ENCODE peak calls at places on chromosomes 6 and 20, in ten cellular contexts. Z is epithelial cell of esophagus, B is K562, A is PC-3, D is lower leg skin, G is NB4, C is fibroblast of the aortic adventitia, W is AG10803, L is GM12865, K is astrocyte. U is an unnamed sample.

GRCh38 chr6:137775720-137776119 is 91.3 kb upstream of the TNFAIP3 start:
- DNase-seq in Z (no peak), B (no peak), A (no peak), D (no peak), G (no peak), C (peak; percentile 83), W (no peak), L (no peak), K (no peak), U (no peak)

GRCh38 chr6:19837511-19838441 is 606 bp downstream of the ID4 start:
- DNase-seq in Z (peak; percentile 26), B (no peak), A (peak; percentile 44), D (peak; percentile 87), G (no peak), C (peak; percentile 37), W (peak; percentile 40), L (no peak), K (peak; percentile 37), U (no peak)

GRCh38 chr6:36643967-36644366 is 34.5 kb upstream of the CDKN1A start:
- DNase-seq in Z (no peak), B (no peak), A (no peak), D (no peak), G (peak; percentile 38), C (no peak), W (no peak), L (no peak), K (no peak), U (no peak)

GRCh38 chr6:1729133-1729751 is 119.5 kb downstream of the FOXC1 start:
- DNase-seq in Z (peak; percentile 96), B (no peak), A (no peak), D (no peak), G (no peak), C (no peak), W (no peak), L (no peak), K (no peak), U (no peak)

GRCh38 chr6:3363296-3364025 is 93.4 kb downstream of the SLC22A23 start:
- DNase-seq in Z (peak; percentile 80), B (peak; percentile 56), A (peak; percentile 86), D (no peak), G (no peak), C (no peak), W (no peak), L (no peak), K (no peak), U (no peak)

GRCh38 chr20:37755665-37756064 is 61.8 kb downstream of the CTNNBL1 start:
- DNase-seq in Z (peak; percentile 5), B (peak; percentile 14), A (no peak), D (no peak), G (peak; percentile 27), C (no peak), W (peak; percentile 55), L (no peak), K (no peak), U (no peak)

GRCh38 chr6:79410806-79411205 is 126.4 kb downstream of the LCA5 start:
- DNase-seq in Z (no peak), B (no peak), A (no peak), D (no peak), G (no peak), C (no peak), W (no peak), L (no peak), K (no peak), U (no peak)

GRCh38 chr20:45910670-45911485 is 1.1 kb downstream of the PLTP start:
- DNase-seq in Z (peak; percentile 99), B (peak; percentile 100), A (peak; percentile 99), D (peak; percentile 100), G (peak; percentile 100), C (peak; percentile 100), W (peak; percentile 100), L (peak; percentile 99), K (peak; percentile 100), U (peak; percentile 100)

GRCh38 chr6:130065616-130066015 is 47.2 kb downstream of the L3MBTL3 start:
- DNase-seq in Z (no peak), B (no peak), A (no peak), D (no peak), G (no peak), C (no peak), W (no peak), L (no peak), K (no peak), U (no peak)

GRCh38 chr6:128655978-128656498 is 135.6 kb upstream of the PTPRK start:
- DNase-seq in Z (peak; percentile 82), B (no peak), A (peak; percentile 89), D (no peak), G (no peak), C (peak; percentile 88), W (peak; percentile 86), L (peak; percentile 68), K (peak; percentile 96), U (peak; percentile 19)

GRCh38 chr6:69179681-69180080 is 544.6 kb downstream of the ADGRB3 start:
- DNase-seq in Z (peak; percentile 66), B (no peak), A (no peak), D (no peak), G (peak; percentile 10), C (no peak), W (no peak), L (peak; percentile 20), K (no peak), U (no peak)

GRCh38 chr20:50338479-50339195 is 148.0 kb downstream of the CEBPB start:
- DNase-seq in Z (no peak), B (peak; percentile 64), A (no peak), D (peak; percentile 86), G (peak; percentile 89), C (no peak), W (peak; percentile 67), L (peak; percentile 92), K (peak; percentile 59), U (peak; percentile 89)

GRCh38 chr6:8113260-8113659 is 10.9 kb upstream of the EEF1E1 start:
- DNase-seq in Z (no peak), B (no peak), A (no peak), D (no peak), G (no peak), C (peak; percentile 49), W (peak; percentile 57), L (no peak), K (peak; percentile 11), U (no peak)

GRCh38 chr20:19789009-19789408 is 31.0 kb downstream of the RIN2 start:
- DNase-seq in Z (no peak), B (peak; percentile 1), A (no peak), D (no peak), G (no peak), C (no peak), W (no peak), L (no peak), K (no peak), U (no peak)
- TF ChIP-seq CTCF in Z (no peak), B (no peak), A (no peak), D (no peak), G (no peak), C (no peak), W (no peak), L (no peak), K (no peak), U (no peak)

GRCh38 chr6:26122793-26123674 is 35.8 kb downstream of the HFE start:
- DNase-seq in Z (peak; percentile 98), B (peak; percentile 99), A (peak; percentile 99), D (peak; percentile 98), G (peak; percentile 99), C (peak; percentile 99), W (peak; percentile 99), L (peak; percentile 99), K (peak; percentile 98), U (peak; percentile 98)

GRCh38 chr6:26122402-26122792 is 35.2 kb downstream of the HFE start:
- DNase-seq in Z (peak; percentile 36), B (peak; percentile 77), A (peak; percentile 41), D (no peak), G (peak; percentile 60), C (no peak), W (no peak), L (peak; percentile 71), K (peak; percentile 27), U (no peak)

GRCh38 chr6:26124550-26125014 is 37.4 kb downstream of the HFE start:
- DNase-seq in Z (no peak), B (no peak), A (no peak), D (no peak), G (no peak), C (peak; percentile 39), W (no peak), L (no peak), K (no peak), U (no peak)

GRCh38 chr6:26125015-26125690 is 37.9 kb downstream of the HFE start:
- DNase-seq in Z (peak; percentile 44), B (peak; percentile 46), A (peak; percentile 33), D (peak; percentile 88), G (peak; percentile 57), C (no peak), W (no peak), L (peak; percentile 51), K (no peak), U (peak; percentile 38)

GRCh38 chr6:26123675-26124549 is 36.7 kb downstream of the HFE start:
- DNase-seq in Z (peak; percentile 99), B (peak; percentile 98), A (peak; percentile 99), D (peak; percentile 95), G (peak; percentile 99), C (peak; percentile 100), W (peak; percentile 100), L (peak; percentile 98), K (peak; percentile 99), U (peak; percentile 88)
- TF ChIP-seq CTCF in Z (no peak), B (peak; percentile 14), A (no peak), D (no peak), G (no peak), C (no peak), W (no peak), L (no peak), K (no peak), U (no peak)

DNA sequence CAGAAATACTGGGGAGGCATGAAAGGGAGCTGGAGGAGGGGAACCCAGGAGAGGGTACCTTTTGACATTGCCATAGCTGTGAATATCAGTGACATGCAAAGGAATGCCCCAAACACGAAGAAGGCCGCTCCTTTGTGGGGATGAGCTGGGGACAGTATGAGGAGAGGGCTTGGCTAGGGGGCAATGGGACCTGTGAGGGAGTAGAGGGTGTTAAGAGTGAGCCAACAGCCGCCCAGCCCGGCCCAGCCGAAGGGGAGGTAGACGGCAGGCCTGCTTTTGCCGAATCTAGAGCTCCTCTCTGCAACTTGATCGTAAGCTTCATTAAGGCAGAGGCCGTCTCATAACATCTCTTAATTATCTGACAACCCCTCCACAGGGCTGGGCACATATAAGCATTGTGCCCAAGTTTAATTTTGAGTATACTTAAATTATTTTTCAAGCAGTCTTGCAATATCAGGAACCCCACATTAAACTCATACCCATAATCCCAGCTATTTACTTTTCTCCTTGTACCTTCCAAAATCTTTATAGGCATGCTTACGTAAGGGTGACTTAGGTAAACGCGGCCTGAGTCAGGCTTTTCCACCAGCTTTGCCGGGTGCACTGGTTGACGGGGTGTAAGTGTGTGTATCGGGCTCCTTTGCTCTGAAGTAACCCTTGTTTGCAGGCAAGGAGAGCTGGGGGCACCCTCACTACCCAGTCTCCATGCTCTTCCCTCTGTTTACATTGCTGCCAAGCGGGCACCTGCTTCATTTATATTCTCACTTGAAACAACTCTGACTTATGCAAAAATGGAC is 24.9 kb upstream of the VEGFA start:
- DNase-seq in Z (no peak), B (no peak), A (peak; percentile 45), D (peak; percentile 62), G (no peak), C (no peak), W (no peak), L (no peak), K (no peak), U (no peak)
- TF ChIP-seq CTCF in Z (no peak), B (no peak), A (no peak), D (no peak), G (no peak), C (no peak), W (no peak), L (no peak), K (no peak), U (no peak)

GRCh38 chr6:26457796-26458688 is at the start of gene BTN2A1:
- DNase-seq in Z (peak; percentile 93), B (peak; percentile 94), A (peak; percentile 94), D (peak; percentile 94), G (peak; percentile 93), C (peak; percentile 95), W (peak; percentile 93), L (peak; percentile 90), K (peak; percentile 87), U (peak; percentile 75)
- TF ChIP-seq CTCF in Z (no peak), B (peak; percentile 8), A (no peak), D (no peak), G (no peak), C (peak; percentile 13), W (peak; percentile 7), L (no peak), K (no peak), U (no peak)

U was measured in activated CD8-positive, alpha-beta T cell treated with anti-CD3 and anti-CD28 coated beads for 36 hours.